ENCODE peak calls at places on chromosomes 5 and 9, in eight cellular contexts. One of them, this sample, is unnamed. For H3K27me3, the result is how much of the 10 kb centered on the place peaks cover.

GRCh38 chr9:3827175-3827574 is 301.4 kb upstream of the RFX3 start:
- DNase-seq in tibial nerve: no peak
- DNase-seq in transverse colon: peak
- DNase-seq in ovary: no peak
- DNase-seq in H1: no peak
- DNase-seq in SK-N-SH: no peak
- DNase-seq in K562: no peak
- DNase-seq in stomach: peak
- DNase-seq in this sample: peak

GRCh38 chr5:136025900-136026299 is 2.9 kb upstream of the TGFBI start:
- DNase-seq in ovary: no peak
- DNase-seq in SK-N-SH: no peak
- DNase-seq in stomach: no peak
- DNase-seq in H1: no peak
- DNase-seq in tibial nerve: no peak
- DNase-seq in K562: no peak
- DNase-seq in transverse colon: no peak
- DNase-seq in this sample: no peak

GRCh38 chr5:88770290-88771257 is 112.4 kb downstream of the MEF2C start:
- DNase-seq in SK-N-SH: no peak
- DNase-seq in K562: no peak
- DNase-seq in stomach: no peak
- DNase-seq in H1: no peak
- DNase-seq in transverse colon: no peak
- DNase-seq in tibial nerve: no peak
- DNase-seq in ovary: no peak
- DNase-seq in this sample: no peak

GRCh38 chr5:146662229-146662628 is 146.2 kb upstream of the GPR151 start:
- DNase-seq in tibial nerve: no peak
- DNase-seq in stomach: no peak
- DNase-seq in H1: no peak
- DNase-seq in K562: peak
- DNase-seq in transverse colon: no peak
- DNase-seq in ovary: no peak
- DNase-seq in SK-N-SH: no peak
- DNase-seq in this sample: no peak

GRCh38 chr5:175672976-175673648 is 15.2 kb downstream of the HRH2 start:
- DNase-seq in stomach: no peak
- DNase-seq in transverse colon: no peak
- DNase-seq in tibial nerve: no peak
- DNase-seq in H1: no peak
- DNase-seq in K562: no peak
- DNase-seq in SK-N-SH: no peak
- DNase-seq in ovary: no peak
- DNase-seq in this sample: no peak

GRCh38 chr9:130432796-130433167 is 12.0 kb upstream of the ASS1 start:
- DNase-seq in ovary: no peak
- DNase-seq in K562: no peak
- DNase-seq in tibial nerve: no peak
- DNase-seq in transverse colon: no peak
- DNase-seq in stomach: no peak
- DNase-seq in H1: no peak
- DNase-seq in SK-N-SH: no peak
- DNase-seq in this sample: no peak

GRCh38 chr5:33649801-33650482 is 209.2 kb downstream of the TARS1 start:
- DNase-seq in H1: no peak
- DNase-seq in K562: no peak
- DNase-seq in transverse colon: no peak
- DNase-seq in ovary: no peak
- DNase-seq in SK-N-SH: no peak
- DNase-seq in tibial nerve: no peak
- DNase-seq in stomach: no peak
- DNase-seq in this sample: no peak

GRCh38 chr5:113450366-113451328 is 15.9 kb upstream of the TSSK1B start:
- DNase-seq in transverse colon: no peak
- DNase-seq in ovary: no peak
- DNase-seq in H1: no peak
- DNase-seq in SK-N-SH: no peak
- DNase-seq in stomach: no peak
- DNase-seq in tibial nerve: no peak
- DNase-seq in K562: no peak
- DNase-seq in this sample: no peak

GRCh38 chr5:137737349-137738256 is 1.7 kb upstream of the KLHL3 start:
- DNase-seq in ovary: no peak
- DNase-seq in transverse colon: peak
- DNase-seq in tibial nerve: no peak
- DNase-seq in SK-N-SH: no peak
- DNase-seq in K562: no peak
- DNase-seq in H1: no peak
- DNase-seq in stomach: peak
- DNase-seq in this sample: no peak

GRCh38 chr9:127626752-127627493 is 14.8 kb downstream of the STXBP1 start:
- DNase-seq in ovary: no peak
- DNase-seq in transverse colon: no peak
- DNase-seq in SK-N-SH: no peak
- DNase-seq in K562: no peak
- DNase-seq in tibial nerve: no peak
- DNase-seq in stomach: no peak
- DNase-seq in H1: no peak
- DNase-seq in this sample: no peak

GRCh38 chr5:176541338-176542134 is 4.3 kb upstream of the RNF44 start:
- DNase-seq in stomach: peak
- DNase-seq in transverse colon: peak
- DNase-seq in K562: peak
- DNase-seq in tibial nerve: no peak
- DNase-seq in H1: no peak
- DNase-seq in ovary: peak
- DNase-seq in SK-N-SH: no peak
- DNase-seq in this sample: no peak

GRCh38 chr9:7117676-7118561 is 360.1 kb downstream of the KDM4C start:
- DNase-seq in ovary: no peak
- DNase-seq in stomach: no peak
- DNase-seq in transverse colon: no peak
- DNase-seq in tibial nerve: no peak
- DNase-seq in H1: no peak
- DNase-seq in SK-N-SH: no peak
- DNase-seq in K562: no peak
- DNase-seq in this sample: no peak

GRCh38 chr5:98053170-98053569 is 720.3 kb upstream of the RGMB start:
- DNase-seq in K562: no peak
- DNase-seq in SK-N-SH: no peak
- DNase-seq in ovary: no peak
- DNase-seq in stomach: no peak
- DNase-seq in H1: no peak
- DNase-seq in tibial nerve: no peak
- DNase-seq in transverse colon: no peak
- DNase-seq in this sample: no peak

GRCh38 chr5:149389552-149390495 is 10.7 kb upstream of the IL17B start:
- DNase-seq in transverse colon: no peak
- DNase-seq in H1: no peak
- DNase-seq in K562: no peak
- DNase-seq in tibial nerve: no peak
- DNase-seq in ovary: no peak
- DNase-seq in SK-N-SH: no peak
- DNase-seq in stomach: no peak
- DNase-seq in this sample: no peak

GRCh38 chr9:95406114-95406513 is 88.6 kb upstream of the FANCC start:
- DNase-seq in K562: no peak
- DNase-seq in SK-N-SH: no peak
- DNase-seq in H1: no peak
- DNase-seq in ovary: no peak
- DNase-seq in tibial nerve: no peak
- DNase-seq in stomach: no peak
- DNase-seq in transverse colon: no peak
- DNase-seq in this sample: no peak

GRCh38 chr5:142719836-142720330 is 34.0 kb upstream of the FGF1 start:
- DNase-seq in H1: no peak
- DNase-seq in stomach: no peak
- DNase-seq in K562: no peak
- DNase-seq in SK-N-SH: no peak
- DNase-seq in tibial nerve: no peak
- DNase-seq in ovary: no peak
- DNase-seq in transverse colon: no peak
- DNase-seq in this sample: no peak

GRCh38 chr9:1048853-1049252 is 1.3 kb upstream of the DMRT2 start:
- DNase-seq in stomach: no peak
- DNase-seq in transverse colon: no peak
- DNase-seq in H1: no peak
- DNase-seq in SK-N-SH: no peak
- DNase-seq in tibial nerve: no peak
- DNase-seq in ovary: no peak
- DNase-seq in K562: no peak
- DNase-seq in this sample: no peak

GRCh38 chr5:20572560-20572959 is 584.6 kb upstream of the CDH18 start:
- DNase-seq in stomach: no peak
- DNase-seq in SK-N-SH: no peak
- DNase-seq in ovary: no peak
- DNase-seq in K562: no peak
- DNase-seq in H1: no peak
- DNase-seq in tibial nerve: no peak
- DNase-seq in transverse colon: no peak
- DNase-seq in this sample: no peak

DNA sequence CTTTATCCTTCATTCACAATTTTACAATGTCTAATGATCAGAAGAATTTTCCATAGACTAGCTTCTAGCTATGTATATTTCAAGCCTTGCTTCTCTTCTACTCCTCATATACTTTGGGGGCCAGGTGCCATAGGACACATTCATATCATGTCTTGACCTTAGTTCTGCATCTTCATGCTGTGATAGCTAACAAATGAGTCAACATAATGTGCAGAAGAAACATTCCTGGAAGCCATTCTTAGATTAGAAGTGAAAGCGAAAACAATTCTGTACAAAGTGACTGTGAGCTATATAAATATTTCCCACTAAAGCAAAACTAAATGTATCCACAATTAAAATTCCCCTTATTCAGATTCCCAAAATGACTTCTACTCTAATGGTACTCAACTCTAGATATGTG is 320.2 kb upstream of the NREP start:
- DNase-seq in H1: no peak
- DNase-seq in ovary: no peak
- DNase-seq in transverse colon: no peak
- DNase-seq in tibial nerve: no peak
- DNase-seq in SK-N-SH: no peak
- DNase-seq in stomach: no peak
- DNase-seq in K562: no peak
- DNase-seq in this sample: no peak
- TF ChIP-seq EP300 in H1: no peak
- TF ChIP-seq EP300 in ovary: no peak
- TF ChIP-seq EP300 in transverse colon: no peak
- TF ChIP-seq EP300 in tibial nerve: no peak
- TF ChIP-seq EP300 in SK-N-SH: no peak
- TF ChIP-seq EP300 in stomach: no peak
- TF ChIP-seq EP300 in K562: no peak
- TF ChIP-seq EP300 in this sample: no peak

GRCh38 chr5:168869615-168870227 is 290.6 kb upstream of the PANK3 start:
- DNase-seq in K562: no peak
- DNase-seq in SK-N-SH: no peak
- DNase-seq in stomach: no peak
- DNase-seq in tibial nerve: no peak
- DNase-seq in transverse colon: no peak
- DNase-seq in H1: no peak
- DNase-seq in ovary: no peak
- DNase-seq in this sample: no peak
- H3K27me3 ChIP-seq in K562: under half
- H3K27me3 ChIP-seq in SK-N-SH: under half
- H3K27me3 ChIP-seq in stomach: under half
- H3K27me3 ChIP-seq in tibial nerve: under half
- H3K27me3 ChIP-seq in transverse colon: under half
- H3K27me3 ChIP-seq in H1: under half
- H3K27me3 ChIP-seq in ovary: under half
- H3K27me3 ChIP-seq in this sample: under half

DNA sequence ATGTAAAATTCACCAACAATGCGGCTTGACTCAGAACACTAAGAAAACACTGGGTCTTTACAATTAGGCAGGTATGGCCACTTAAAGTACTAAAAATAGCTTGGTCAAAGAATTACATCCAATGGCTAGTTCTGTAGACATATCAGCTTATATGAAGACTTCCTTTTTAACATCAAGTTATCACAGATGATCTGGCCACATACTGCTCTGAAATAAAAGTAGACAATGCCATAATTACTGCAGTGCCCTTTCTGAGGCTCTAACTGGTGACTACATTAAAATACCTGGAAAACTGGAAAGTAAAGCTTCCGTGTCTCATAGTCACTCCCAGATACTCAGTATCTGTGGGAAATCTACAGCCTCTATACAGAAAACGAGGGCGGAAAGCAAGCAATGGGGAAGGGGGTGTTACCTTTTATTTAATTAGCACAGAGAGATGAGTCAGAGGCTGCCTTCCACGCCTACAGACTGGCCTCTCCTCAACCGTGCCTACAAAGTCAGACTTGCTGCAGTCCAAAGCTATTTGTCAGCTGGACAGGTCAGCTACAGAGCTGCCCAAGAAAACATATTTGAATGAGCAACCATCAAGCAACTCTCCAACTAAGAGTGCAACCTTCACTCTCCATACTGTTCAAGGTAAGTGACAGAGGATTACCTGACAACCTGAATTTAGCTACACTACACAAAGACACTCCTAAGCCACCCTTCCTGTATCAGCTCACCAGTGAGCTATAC is 8.7 kb downstream of the SERINC5 start:
- DNase-seq in ovary: no peak
- DNase-seq in H1: no peak
- DNase-seq in transverse colon: peak
- DNase-seq in tibial nerve: no peak
- DNase-seq in stomach: peak
- DNase-seq in K562: peak
- DNase-seq in SK-N-SH: peak
- DNase-seq in this sample: peak
- H3K4me3 ChIP-seq in ovary: no peak
- H3K4me3 ChIP-seq in H1: peak
- H3K4me3 ChIP-seq in transverse colon: no peak
- H3K4me3 ChIP-seq in tibial nerve: no peak
- H3K4me3 ChIP-seq in stomach: no peak
- H3K4me3 ChIP-seq in K562: no peak
- H3K4me3 ChIP-seq in SK-N-SH: peak
- H3K4me3 ChIP-seq in this sample: no peak

DNA sequence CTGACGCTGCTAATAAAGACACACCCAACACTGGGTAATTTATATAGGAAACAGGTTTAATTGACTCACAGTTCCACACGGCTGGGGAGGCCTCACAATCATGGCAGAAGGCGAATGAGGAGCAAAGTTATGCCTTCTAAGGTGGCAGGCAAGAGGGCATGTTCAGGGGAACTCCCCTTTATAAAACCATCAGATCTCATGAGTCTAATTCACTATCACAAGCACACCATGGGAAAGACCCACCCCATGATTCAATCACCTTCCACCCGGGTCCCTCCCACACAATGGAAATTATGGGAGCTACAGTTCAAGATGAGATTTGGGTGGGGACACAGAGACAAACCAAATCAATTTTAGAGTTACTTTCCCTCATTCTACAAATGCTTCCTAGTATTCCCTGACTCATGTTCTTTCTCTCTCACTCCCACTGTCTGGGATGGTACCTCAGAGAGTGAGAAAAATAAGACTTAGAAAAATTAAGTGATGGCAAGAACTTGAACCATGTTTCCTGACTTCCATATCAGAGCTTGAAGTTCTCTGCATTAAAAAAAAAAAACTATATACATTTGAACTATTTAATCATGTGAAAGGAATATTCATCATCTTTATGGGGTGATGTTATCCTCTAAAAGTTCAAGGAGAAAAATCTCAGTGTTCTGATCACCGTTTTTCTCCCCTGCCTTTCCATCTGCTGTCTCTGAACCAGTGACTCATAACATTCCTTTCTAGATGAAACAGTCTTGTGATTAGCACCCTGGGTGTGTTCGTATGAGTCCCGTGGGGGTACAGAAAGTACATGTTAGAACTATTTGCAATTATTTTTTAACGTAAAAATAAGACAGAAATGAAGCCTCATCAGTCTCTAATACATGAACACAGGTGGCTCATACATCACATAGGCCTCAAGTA is 282.9 kb downstream of the SLF1 start:
- DNase-seq in transverse colon: no peak
- DNase-seq in stomach: no peak
- DNase-seq in H1: no peak
- DNase-seq in SK-N-SH: no peak
- DNase-seq in ovary: no peak
- DNase-seq in tibial nerve: no peak
- DNase-seq in K562: no peak
- DNase-seq in this sample: no peak
- TF ChIP-seq EP300 in transverse colon: no peak
- TF ChIP-seq EP300 in stomach: no peak
- TF ChIP-seq EP300 in H1: no peak
- TF ChIP-seq EP300 in SK-N-SH: no peak
- TF ChIP-seq EP300 in ovary: no peak
- TF ChIP-seq EP300 in tibial nerve: peak
- TF ChIP-seq EP300 in K562: no peak
- TF ChIP-seq EP300 in this sample: no peak